ENCODE peak calls at places on chromosomes 6 and 20, in four cellular contexts. O is cardiac fibroblast, Y is heart left ventricle, P is GM12865. H is an unnamed sample.

GRCh38 chr6:84853901-84854300 is 89.5 kb upstream of the TBX18 start:
- DNase-seq in O (no peak), Y (no peak), P (no peak), H (no peak)

GRCh38 chr6:85679445-85680123 is 36.9 kb upstream of the SYNCRIP start:
- DNase-seq in O (no peak), Y (no peak), P (peak), H (no peak)

GRCh38 chr6:5053864-5054426 is 31.2 kb upstream of the PPP1R3G start:
- DNase-seq in O (no peak), Y (no peak), P (no peak), H (no peak)

GRCh38 chr6:148747145-148747492 is 289 bp downstream of the UST start:
- DNase-seq in O (peak), Y (peak), P (no peak), H (no peak)

GRCh38 chr6:31202259-31203166 is 32.0 kb upstream of the POU5F1 start:
- DNase-seq in O (no peak), Y (no peak), P (peak), H (no peak)

GRCh38 chr6:113763883-113764282 is 93.3 kb upstream of the MARCKS start:
- DNase-seq in O (peak), Y (no peak), P (peak), H (no peak)

GRCh38 chr6:75528423-75528822 is 34.8 kb upstream of the FILIP1 start:
- DNase-seq in O (peak), Y (no peak), P (no peak), H (no peak)

GRCh38 chr20:9262653-9263194 is 193.8 kb downstream of the PLCB4 start:
- DNase-seq in O (peak), Y (no peak), P (no peak), H (no peak)

GRCh38 chr6:138007014-138007472 is 100.2 kb downstream of the PERP start:
- DNase-seq in O (peak), Y (no peak), P (peak), H (no peak)

GRCh38 chr6:14035448-14035847 is 82.1 kb upstream of the CD83 start:
- DNase-seq in O (peak), Y (no peak), P (no peak), H (no peak)

GRCh38 chr6:122754191-122754731 is 25.3 kb upstream of the FABP7 start:
- DNase-seq in O (no peak), Y (no peak), P (no peak), H (no peak)

GRCh38 chr6:16759181-16759645 is 2.0 kb downstream of the ATXN1 start:
- DNase-seq in O (no peak), Y (no peak), P (no peak), H (no peak)

GRCh38 chr6:162680367-162680766 is 47.2 kb downstream of the PRKN start:
- DNase-seq in O (no peak), Y (no peak), P (no peak), H (no peak)

GRCh38 chr6:4185846-4186245 is 50.5 kb upstream of the ECI2 start:
- DNase-seq in O (no peak), Y (no peak), P (no peak), H (no peak)

DNA sequence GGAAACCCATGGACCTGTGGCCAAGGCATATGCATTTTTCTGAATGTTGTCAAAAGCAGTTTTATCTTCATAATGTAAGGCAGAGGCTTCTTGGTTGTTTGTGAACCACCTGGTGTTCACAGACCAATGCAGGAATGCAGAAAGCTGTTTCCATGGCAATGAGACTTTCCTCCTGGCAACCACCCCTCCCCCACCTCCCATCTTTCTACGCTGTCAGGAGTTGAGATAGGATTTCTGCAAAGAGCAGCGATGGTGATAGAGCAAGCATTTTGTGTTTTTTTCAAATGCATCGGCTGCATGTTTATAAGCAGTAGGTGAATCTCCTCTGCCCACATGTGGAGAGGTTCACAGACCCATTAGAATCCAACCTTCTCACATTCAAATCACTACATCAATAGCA is 114.1 kb upstream of the SMLR1 start:
- DNase-seq in O (no peak), Y (no peak), P (no peak), H (no peak)
- H3K4me3 ChIP-seq in O (no peak), Y (no peak), P (no peak), H (no peak)

GRCh38 chr6:93494057-93494456 is 74.7 kb upstream of the EPHA7 start:
- DNase-seq in O (no peak), Y (no peak), P (no peak), H (no peak)
- H3K4me3 ChIP-seq in O (no peak), Y (no peak), P (no peak), H (no peak)

DNA sequence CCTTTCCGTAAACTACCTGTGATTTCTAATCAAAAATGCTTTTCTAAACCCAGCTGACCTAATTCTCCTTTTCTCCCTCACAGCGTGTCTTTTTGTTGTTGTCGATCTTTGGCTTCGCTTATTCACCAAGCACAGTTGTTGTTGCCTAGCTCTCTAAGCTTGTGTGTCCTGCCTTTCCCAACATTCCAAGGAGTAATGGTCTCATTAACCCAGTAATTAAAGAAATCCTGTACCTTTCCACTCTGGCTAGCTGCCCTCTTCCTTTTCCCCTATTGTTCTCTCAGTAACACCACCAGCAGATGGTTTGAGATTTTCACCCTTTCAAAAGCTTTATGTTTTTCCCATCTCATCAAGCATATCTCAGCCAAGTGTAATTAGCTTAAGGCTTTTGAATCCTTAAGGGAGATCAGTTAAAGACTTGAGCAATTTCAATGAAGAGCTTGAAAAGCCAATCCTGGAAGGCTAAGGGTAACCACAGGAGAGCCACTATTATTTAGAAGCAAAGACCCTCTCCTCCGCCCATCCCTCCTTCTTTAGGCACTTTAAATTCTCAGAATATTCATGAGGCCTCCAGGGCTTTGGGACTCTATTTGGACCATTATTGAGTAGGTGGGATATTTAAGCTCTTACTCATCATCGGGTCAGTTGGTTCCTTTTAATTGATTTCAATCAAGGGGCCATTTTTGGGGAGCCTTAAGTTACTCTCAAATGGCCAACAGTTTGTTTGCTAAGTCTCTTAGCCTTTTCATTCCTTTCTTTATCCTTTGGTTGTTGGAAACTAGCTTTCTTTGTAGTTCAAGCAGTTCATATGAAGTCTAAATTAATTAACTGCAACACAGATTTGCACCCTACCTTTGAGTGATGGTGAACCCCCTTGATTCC is 567.4 kb downstream of the KIF16B start:
- DNase-seq in O (no peak), Y (no peak), P (no peak), H (no peak)
- H3K4me3 ChIP-seq in O (no peak), Y (no peak), P (no peak), H (no peak)

DNA sequence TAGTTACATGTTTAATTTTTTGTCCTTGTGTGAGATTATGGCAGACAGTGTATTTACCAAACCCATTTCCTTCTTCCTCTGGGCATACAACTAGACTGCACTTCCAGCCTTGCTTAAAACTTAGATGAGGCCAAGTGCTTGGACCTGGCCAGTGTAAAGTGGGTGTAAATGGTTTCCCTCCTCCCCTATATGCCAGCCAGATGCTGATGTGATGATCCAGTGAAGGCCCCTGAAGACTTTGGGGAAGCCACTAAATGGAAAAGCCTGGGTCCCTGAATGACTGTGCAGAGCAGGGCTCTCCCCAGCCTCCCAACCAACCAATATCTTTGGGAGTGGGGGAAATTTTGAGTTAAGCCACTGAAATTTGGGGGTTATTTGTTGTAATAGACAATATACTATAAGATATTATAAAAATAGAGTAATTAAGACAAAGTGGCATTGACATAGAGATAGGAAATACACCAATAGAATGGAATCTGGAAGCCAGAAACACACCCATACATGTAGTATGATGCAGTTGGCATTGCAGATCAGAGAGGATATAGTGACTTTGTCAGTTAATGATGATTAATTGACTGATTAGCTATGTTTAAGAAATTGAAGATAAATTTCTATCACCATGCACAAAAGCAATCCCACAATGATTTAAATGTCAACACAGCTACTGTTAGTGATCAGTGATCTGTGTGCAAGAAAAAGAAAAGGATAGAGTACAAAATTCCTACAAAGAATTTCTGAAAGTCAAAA is 10.4 kb upstream of the SNX9 start:
- DNase-seq in O (no peak), Y (no peak), P (no peak), H (no peak)
- H3K4me3 ChIP-seq in O (no peak), Y (no peak), P (no peak), H (no peak)

GRCh38 chr6:28824793-28825731 is 98.7 kb downstream of the TRIM27 start:
- DNase-seq in O (no peak), Y (no peak), P (no peak), H (no peak)

DNA sequence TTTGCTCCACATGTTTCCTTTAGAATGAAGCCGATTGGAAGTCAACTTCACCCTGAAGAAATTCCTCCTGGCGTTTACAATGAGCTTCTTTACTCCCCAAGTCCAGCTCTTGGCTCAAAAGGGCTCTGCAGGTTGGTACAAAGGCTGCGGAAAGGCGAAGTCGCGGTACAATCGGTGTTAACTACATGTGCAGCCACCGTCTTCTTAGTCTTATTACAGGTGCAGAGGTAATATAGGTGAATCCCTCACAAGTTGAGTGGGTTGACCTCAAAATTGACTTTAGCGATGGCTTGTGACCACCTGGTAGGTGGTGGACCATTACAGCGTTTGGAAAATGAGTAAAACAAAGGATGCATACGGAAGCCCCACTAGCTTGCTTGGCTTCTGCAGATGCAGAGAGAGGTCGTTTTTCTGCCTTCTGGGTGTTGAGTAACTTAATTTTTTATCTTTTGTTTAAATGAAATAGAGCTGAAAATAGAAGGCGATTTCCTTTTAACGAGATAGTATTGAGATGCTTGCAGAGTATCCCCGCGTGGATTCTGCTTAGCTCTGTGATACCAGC is 98.0 kb downstream of the TRIM27 start:
- DNase-seq in O (no peak), Y (no peak), P (no peak), H (no peak)
- H3K4me3 ChIP-seq in O (no peak), Y (no peak), P (no peak), H (no peak)

H was measured in Jurkat, Clone E6-1.